ENCODE peak calls at places on chromosome 22, in nine cellular contexts. T is HCT116, I is lower lobe of right lung, M is pancreas, S is IMR-90, K is left lung, X is heart right ventricle, N is lung, R is GM23338. V is an unnamed sample.

GRCh38 chr22:32411388-32411787 is 659 bp downstream of the RTCB start:
- ATAC-seq in T (peak; percentile 10), I (peak; percentile 23), M (peak; percentile 49), S (peak; percentile 29), K (peak; percentile 59), X (no peak), N (peak; percentile 19), R (no peak), V (no peak)

GRCh38 chr22:36948273-36949055 is 35.0 kb downstream of the CSF2RB start:
- ATAC-seq in T (no peak), I (no peak), M (no peak), S (peak; percentile 37), K (peak; percentile 26), X (no peak), N (no peak), R (no peak), V (no peak)

GRCh38 chr22:49086181-49086580 is 741.5 kb downstream of the BRD1 start:
- ATAC-seq in T (no peak), I (no peak), M (no peak), S (no peak), K (no peak), X (no peak), N (no peak), R (no peak), V (no peak)

GRCh38 chr22:31650391-31650790 is 11.6 kb downstream of the PISD start:
- ATAC-seq in T (no peak), I (peak; percentile 43), M (no peak), S (peak; percentile 40), K (peak; percentile 55), X (no peak), N (no peak), R (no peak), V (peak; percentile 66)

GRCh38 chr22:42511401-42511891 is 8.2 kb downstream of the RRP7A start:
- ATAC-seq in T (no peak), I (no peak), M (no peak), S (no peak), K (no peak), X (peak; percentile 3), N (no peak), R (no peak), V (no peak)

GRCh38 chr22:44719586-44720368 is 17.8 kb downstream of the PRR5 start:
- ATAC-seq in T (no peak), I (no peak), M (peak; percentile 90), S (peak; percentile 13), K (no peak), X (peak; percentile 38), N (no peak), R (no peak), V (no peak)

GRCh38 chr22:36417281-36417686 is 29.5 kb upstream of the MYH9 start:
- ATAC-seq in T (peak; percentile 56), I (peak; percentile 82), M (peak; percentile 96), S (peak; percentile 7), K (peak; percentile 79), X (no peak), N (no peak), R (no peak), V (no peak)

GRCh38 chr22:20590477-20591294 is 83.3 kb downstream of the MED15 start:
- ATAC-seq in T (no peak), I (no peak), M (no peak), S (no peak), K (no peak), X (no peak), N (no peak), R (no peak), V (no peak)

GRCh38 chr22:29693671-29694070 is 26.1 kb upstream of the CABP7 start:
- ATAC-seq in T (no peak), I (no peak), M (no peak), S (no peak), K (no peak), X (no peak), N (no peak), R (no peak), V (peak; percentile 10)

GRCh38 chr22:46036558-46037408 is 59.8 kb upstream of the WNT7B start:
- ATAC-seq in T (peak; percentile 31), I (no peak), M (peak; percentile 24), S (no peak), K (peak; percentile 3), X (peak; percentile 8), N (no peak), R (peak; percentile 62), V (no peak)

GRCh38 chr22:17907731-17908051 is 116.7 kb downstream of the MICAL3 start:
- ATAC-seq in T (no peak), I (no peak), M (no peak), S (no peak), K (no peak), X (no peak), N (no peak), R (no peak), V (no peak)

GRCh38 chr22:47457021-47457420 is 694.6 kb downstream of the TBC1D22A start:
- ATAC-seq in T (no peak), I (no peak), M (no peak), S (no peak), K (no peak), X (no peak), N (no peak), R (no peak), V (no peak)

GRCh38 chr22:40525250-40525884 is 111.2 kb downstream of the MRTFA start:
- ATAC-seq in T (peak; percentile 91), I (peak; percentile 77), M (peak; percentile 76), S (no peak), K (peak; percentile 77), X (peak; percentile 49), N (no peak), R (peak; percentile 87), V (no peak)

GRCh38 chr22:29203456-29203855 is 2.2 kb upstream of the EMID1 start:
- ATAC-seq in T (no peak), I (no peak), M (no peak), S (no peak), K (no peak), X (no peak), N (no peak), R (no peak), V (no peak)

GRCh38 chr22:44661659-44662569 is 40.1 kb upstream of the PRR5 start:
- ATAC-seq in T (no peak), I (no peak), M (no peak), S (no peak), K (no peak), X (no peak), N (no peak), R (no peak), V (no peak)

GRCh38 chr22:17824452-17824851 is 50.2 kb upstream of the BID start:
- ATAC-seq in T (no peak), I (no peak), M (no peak), S (no peak), K (no peak), X (peak; percentile 67), N (no peak), R (no peak), V (no peak)

GRCh38 chr22:24359452-24360120 is 67.8 kb upstream of the ADORA2A start:
- ATAC-seq in T (no peak), I (no peak), M (no peak), S (no peak), K (no peak), X (peak; percentile 27), N (no peak), R (no peak), V (no peak)

GRCh38 chr22:24442352-24442744 is 14.9 kb downstream of the ADORA2A start:
- ATAC-seq in T (no peak), I (no peak), M (no peak), S (no peak), K (no peak), X (no peak), N (no peak), R (no peak), V (no peak)

DNA sequence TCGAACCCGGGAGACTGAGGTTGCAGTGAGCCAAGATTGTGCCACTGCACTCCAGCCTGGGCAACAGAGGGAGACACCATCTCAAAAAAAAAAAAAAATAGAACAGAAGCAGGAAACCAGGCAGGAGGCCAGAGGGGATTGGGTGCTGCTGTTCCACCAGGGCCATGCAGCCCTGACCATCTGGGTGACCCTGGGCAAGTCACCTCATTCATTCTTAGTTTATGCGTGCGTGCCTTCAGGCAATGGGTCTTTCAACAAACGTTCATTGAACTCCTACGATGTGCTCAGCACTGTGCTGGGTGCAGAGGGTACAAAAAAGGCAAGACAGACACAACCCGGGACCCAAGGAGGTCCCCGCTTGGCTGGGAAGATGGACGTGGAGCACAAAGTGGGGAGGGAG is 18.3 kb downstream of the RPL3 start:
- ATAC-seq in T (no peak), I (no peak), M (no peak), S (no peak), K (no peak), X (no peak), N (no peak), R (no peak), V (no peak)
- H3K4me1 ChIP-seq in T (peaks cover 42% of the 10 kb centered on the region), I (peaks cover 49% of the 10 kb centered on the region), M (peaks cover 10% of the 10 kb centered on the region), S (peaks cover 13% of the 10 kb centered on the region), K (peaks cover 6% of the 10 kb centered on the region), X (peaks cover 48% of the 10 kb centered on the region), N (no peaks in the 10 kb centered on the region), R (peaks cover 18% of the 10 kb centered on the region), V (peaks cover 42% of the 10 kb centered on the region)

GRCh38 chr22:26901228-26901816 is 243.9 kb downstream of the MIAT start:
- ATAC-seq in T (no peak), I (no peak), M (no peak), S (no peak), K (no peak), X (no peak), N (no peak), R (peak; percentile 12), V (no peak)
- H3K27ac ChIP-seq in T (no peak overlapping the region), I (no peak overlapping the region), M (no peak overlapping the region), S (no peak overlapping the region), K (no peak overlapping the region), X (no peak overlapping the region), N (no peak overlapping the region), R (no peak overlapping the region), V (no peak overlapping the region)

GRCh38 chr22:38230108-38230825 is 28.5 kb downstream of the MAFF start:
- ATAC-seq in T (peak; percentile 35), I (peak; percentile 72), M (peak; percentile 59), S (no peak), K (peak; percentile 50), X (peak; percentile 16), N (no peak), R (peak; percentile 78), V (no peak)
- TF ChIP-seq CTCF in T (peak; percentile 59), I (peak; percentile 52), M (no peak), S (peak; percentile 34), K (peak; percentile 46), X (peak; percentile 51), N (peak; percentile 31), R (peak; percentile 72), V (no peak)

GRCh38 chr22:22935546-22936157 is 48.0 kb downstream of the IGLL5 start:
- ATAC-seq in T (peak; percentile 55), I (peak; percentile 61), M (no peak), S (no peak), K (peak; percentile 52), X (no peak), N (no peak), R (peak; percentile 88), V (no peak)

GRCh38 chr22:22936190-22936914 is 48.7 kb downstream of the IGLL5 start:
- ATAC-seq in T (no peak), I (no peak), M (no peak), S (no peak), K (no peak), X (no peak), N (no peak), R (no peak), V (no peak)

GRCh38 chr22:22934543-22935055 is 47.0 kb downstream of the IGLL5 start:
- ATAC-seq in T (no peak), I (peak; percentile 21), M (no peak), S (no peak), K (no peak), X (no peak), N (no peak), R (no peak), V (no peak)

GRCh38 chr22:22933807-22934542 is 46.4 kb downstream of the IGLL5 start:
- ATAC-seq in T (no peak), I (no peak), M (no peak), S (no peak), K (no peak), X (no peak), N (no peak), R (no peak), V (no peak)

GRCh38 chr22:22935056-22935545 is 47.5 kb downstream of the IGLL5 start:
- ATAC-seq in T (no peak), I (peak; percentile 13), M (no peak), S (no peak), K (no peak), X (no peak), N (no peak), R (no peak), V (no peak)
- H3K4me1 ChIP-seq in T (no peaks in the 10 kb centered on the region), I (no peaks in the 10 kb centered on the region), M (no peaks in the 10 kb centered on the region), S (no peaks in the 10 kb centered on the region), K (no peaks in the 10 kb centered on the region), X (no peaks in the 10 kb centered on the region), N (no peaks in the 10 kb centered on the region), R (no peaks in the 10 kb centered on the region), V (no peaks in the 10 kb centered on the region)

V was measured in gastroesophageal sphincter.